ENCODE peak calls at places on chromosomes 2 and 18, in ten cellular contexts. One of them, this sample, is unnamed.

GRCh38 chr18:68764016-68764415 is 33.9 kb upstream of the CCDC102B start:
- DNase-seq in small intestine: no peak
- DNase-seq in HEK293T: no peak
- DNase-seq in NCI-H345: no peak
- DNase-seq in amygdala: no peak
- DNase-seq in body of pancreas: no peak
- DNase-seq in T follicular helper cell: no peak
- DNase-seq in T-helper 2 cell: no peak
- DNase-seq in right cardiac atrium: no peak
- DNase-seq in heart right ventricle: no peak
- DNase-seq in this sample: no peak

GRCh38 chr2:143150287-143150686 is 21.1 kb downstream of the ARHGAP15 start:
- DNase-seq in small intestine: no peak
- DNase-seq in HEK293T: no peak
- DNase-seq in NCI-H345: no peak
- DNase-seq in amygdala: no peak
- DNase-seq in body of pancreas: no peak
- DNase-seq in T follicular helper cell: no peak
- DNase-seq in T-helper 2 cell: no peak
- DNase-seq in right cardiac atrium: no peak
- DNase-seq in heart right ventricle: no peak
- DNase-seq in this sample: no peak

GRCh38 chr2:157627594-157628281 is 926 bp downstream of the ACVR1C start:
- DNase-seq in small intestine: peak; percentile 70
- DNase-seq in HEK293T: peak; percentile 4
- DNase-seq in NCI-H345: no peak
- DNase-seq in amygdala: no peak
- DNase-seq in body of pancreas: peak; percentile 30
- DNase-seq in T follicular helper cell: peak; percentile 18
- DNase-seq in T-helper 2 cell: no peak
- DNase-seq in right cardiac atrium: no peak
- DNase-seq in heart right ventricle: no peak
- DNase-seq in this sample: no peak

GRCh38 chr2:239329972-239330572 is 70.7 kb downstream of the HDAC4 start:
- DNase-seq in small intestine: no peak
- DNase-seq in HEK293T: no peak
- DNase-seq in NCI-H345: no peak
- DNase-seq in amygdala: no peak
- DNase-seq in body of pancreas: peak; percentile 53
- DNase-seq in T follicular helper cell: no peak
- DNase-seq in T-helper 2 cell: no peak
- DNase-seq in right cardiac atrium: peak; percentile 73
- DNase-seq in heart right ventricle: no peak
- DNase-seq in this sample: no peak

GRCh38 chr18:11520536-11520935 is 88.9 kb upstream of the SLC35G4 start:
- DNase-seq in small intestine: no peak
- DNase-seq in HEK293T: no peak
- DNase-seq in NCI-H345: no peak
- DNase-seq in amygdala: no peak
- DNase-seq in body of pancreas: no peak
- DNase-seq in T follicular helper cell: no peak
- DNase-seq in T-helper 2 cell: no peak
- DNase-seq in right cardiac atrium: no peak
- DNase-seq in heart right ventricle: no peak
- DNase-seq in this sample: no peak

GRCh38 chr2:40341198-40341597 is 110.7 kb downstream of the SLC8A1 start:
- DNase-seq in small intestine: no peak
- DNase-seq in HEK293T: no peak
- DNase-seq in NCI-H345: no peak
- DNase-seq in amygdala: no peak
- DNase-seq in body of pancreas: no peak
- DNase-seq in T follicular helper cell: no peak
- DNase-seq in T-helper 2 cell: no peak
- DNase-seq in right cardiac atrium: no peak
- DNase-seq in heart right ventricle: no peak
- DNase-seq in this sample: no peak

GRCh38 chr18:67705748-67706147 is 189.2 kb upstream of the DSEL start:
- DNase-seq in small intestine: no peak
- DNase-seq in HEK293T: no peak
- DNase-seq in NCI-H345: no peak
- DNase-seq in amygdala: no peak
- DNase-seq in body of pancreas: no peak
- DNase-seq in T follicular helper cell: no peak
- DNase-seq in T-helper 2 cell: no peak
- DNase-seq in right cardiac atrium: no peak
- DNase-seq in heart right ventricle: no peak
- DNase-seq in this sample: no peak

GRCh38 chr2:98912957-98913915 is 22.8 kb downstream of the CRACDL start:
- DNase-seq in small intestine: no peak
- DNase-seq in HEK293T: no peak
- DNase-seq in NCI-H345: no peak
- DNase-seq in amygdala: no peak
- DNase-seq in body of pancreas: no peak
- DNase-seq in T follicular helper cell: no peak
- DNase-seq in T-helper 2 cell: no peak
- DNase-seq in right cardiac atrium: no peak
- DNase-seq in heart right ventricle: no peak
- DNase-seq in this sample: no peak

GRCh38 chr18:39909706-39910105 is 2045.3 kb upstream of the PIK3C3 start:
- DNase-seq in small intestine: no peak
- DNase-seq in HEK293T: no peak
- DNase-seq in NCI-H345: no peak
- DNase-seq in amygdala: no peak
- DNase-seq in body of pancreas: no peak
- DNase-seq in T follicular helper cell: no peak
- DNase-seq in T-helper 2 cell: no peak
- DNase-seq in right cardiac atrium: no peak
- DNase-seq in heart right ventricle: no peak
- DNase-seq in this sample: no peak

GRCh38 chr2:174868916-174869315 is 104.6 kb upstream of the CHRNA1 start:
- DNase-seq in small intestine: peak; percentile 37
- DNase-seq in HEK293T: no peak
- DNase-seq in NCI-H345: peak; percentile 64
- DNase-seq in amygdala: no peak
- DNase-seq in body of pancreas: no peak
- DNase-seq in T follicular helper cell: no peak
- DNase-seq in T-helper 2 cell: no peak
- DNase-seq in right cardiac atrium: no peak
- DNase-seq in heart right ventricle: no peak
- DNase-seq in this sample: no peak

GRCh38 chr2:240596491-240596931 is 10.0 kb downstream of the CAPN10 start:
- DNase-seq in small intestine: no peak
- DNase-seq in HEK293T: no peak
- DNase-seq in NCI-H345: no peak
- DNase-seq in amygdala: peak; percentile 61
- DNase-seq in body of pancreas: no peak
- DNase-seq in T follicular helper cell: no peak
- DNase-seq in T-helper 2 cell: no peak
- DNase-seq in right cardiac atrium: peak; percentile 89
- DNase-seq in heart right ventricle: peak; percentile 83
- DNase-seq in this sample: no peak

GRCh38 chr2:223591596-223591995 is 10.6 kb downstream of the SCG2 start:
- DNase-seq in small intestine: no peak
- DNase-seq in HEK293T: no peak
- DNase-seq in NCI-H345: peak; percentile 78
- DNase-seq in amygdala: no peak
- DNase-seq in body of pancreas: no peak
- DNase-seq in T follicular helper cell: no peak
- DNase-seq in T-helper 2 cell: no peak
- DNase-seq in right cardiac atrium: no peak
- DNase-seq in heart right ventricle: no peak
- DNase-seq in this sample: no peak

GRCh38 chr2:98165516-98166071 is 78.6 kb downstream of the VWA3B start:
- DNase-seq in small intestine: no peak
- DNase-seq in HEK293T: no peak
- DNase-seq in NCI-H345: no peak
- DNase-seq in amygdala: no peak
- DNase-seq in body of pancreas: no peak
- DNase-seq in T follicular helper cell: no peak
- DNase-seq in T-helper 2 cell: no peak
- DNase-seq in right cardiac atrium: no peak
- DNase-seq in heart right ventricle: no peak
- DNase-seq in this sample: no peak

GRCh38 chr2:10909050-10909995 is 2.4 kb upstream of the KCNF1 start:
- DNase-seq in small intestine: peak; percentile 10
- DNase-seq in HEK293T: peak; percentile 67
- DNase-seq in NCI-H345: peak; percentile 60
- DNase-seq in amygdala: no peak
- DNase-seq in body of pancreas: no peak
- DNase-seq in T follicular helper cell: no peak
- DNase-seq in T-helper 2 cell: no peak
- DNase-seq in right cardiac atrium: no peak
- DNase-seq in heart right ventricle: no peak
- DNase-seq in this sample: no peak

GRCh38 chr2:172420096-172420671 is 7.2 kb upstream of the ITGA6 start:
- DNase-seq in small intestine: no peak
- DNase-seq in HEK293T: no peak
- DNase-seq in NCI-H345: no peak
- DNase-seq in amygdala: no peak
- DNase-seq in body of pancreas: no peak
- DNase-seq in T follicular helper cell: no peak
- DNase-seq in T-helper 2 cell: no peak
- DNase-seq in right cardiac atrium: no peak
- DNase-seq in heart right ventricle: no peak
- DNase-seq in this sample: no peak

GRCh38 chr2:230202430-230203109 is 17.2 kb downstream of the SP110 start:
- DNase-seq in small intestine: no peak
- DNase-seq in HEK293T: no peak
- DNase-seq in NCI-H345: no peak
- DNase-seq in amygdala: no peak
- DNase-seq in body of pancreas: no peak
- DNase-seq in T follicular helper cell: no peak
- DNase-seq in T-helper 2 cell: no peak
- DNase-seq in right cardiac atrium: no peak
- DNase-seq in heart right ventricle: no peak
- DNase-seq in this sample: no peak

GRCh38 chr2:1234731-1235308 is 178.4 kb upstream of the TPO start:
- DNase-seq in small intestine: no peak
- DNase-seq in HEK293T: no peak
- DNase-seq in NCI-H345: no peak
- DNase-seq in amygdala: no peak
- DNase-seq in body of pancreas: no peak
- DNase-seq in T follicular helper cell: no peak
- DNase-seq in T-helper 2 cell: no peak
- DNase-seq in right cardiac atrium: no peak
- DNase-seq in heart right ventricle: no peak
- DNase-seq in this sample: no peak

GRCh38 chr18:10739152-10739551 is 213.3 kb downstream of the NAPG start:
- DNase-seq in small intestine: no peak
- DNase-seq in HEK293T: no peak
- DNase-seq in NCI-H345: no peak
- DNase-seq in amygdala: no peak
- DNase-seq in body of pancreas: no peak
- DNase-seq in T follicular helper cell: no peak
- DNase-seq in T-helper 2 cell: no peak
- DNase-seq in right cardiac atrium: no peak
- DNase-seq in heart right ventricle: no peak
- DNase-seq in this sample: no peak

GRCh38 chr2:146634256-146635068 is 1210.4 kb upstream of the ACVR2A start:
- DNase-seq in small intestine: no peak
- DNase-seq in HEK293T: no peak
- DNase-seq in NCI-H345: no peak
- DNase-seq in amygdala: no peak
- DNase-seq in body of pancreas: no peak
- DNase-seq in T follicular helper cell: no peak
- DNase-seq in T-helper 2 cell: no peak
- DNase-seq in right cardiac atrium: no peak
- DNase-seq in heart right ventricle: no peak
- DNase-seq in this sample: no peak

GRCh38 chr2:199951023-199951422 is 4.3 kb downstream of the TYW5 start:
- DNase-seq in small intestine: no peak
- DNase-seq in HEK293T: no peak
- DNase-seq in NCI-H345: no peak
- DNase-seq in amygdala: no peak
- DNase-seq in body of pancreas: no peak
- DNase-seq in T follicular helper cell: no peak
- DNase-seq in T-helper 2 cell: no peak
- DNase-seq in right cardiac atrium: no peak
- DNase-seq in heart right ventricle: no peak
- DNase-seq in this sample: no peak

GRCh38 chr2:105377871-105378270 is 21.0 kb downstream of the FHL2 start:
- DNase-seq in small intestine: no peak
- DNase-seq in HEK293T: no peak
- DNase-seq in NCI-H345: no peak
- DNase-seq in amygdala: no peak
- DNase-seq in body of pancreas: no peak
- DNase-seq in T follicular helper cell: no peak
- DNase-seq in T-helper 2 cell: no peak
- DNase-seq in right cardiac atrium: no peak
- DNase-seq in heart right ventricle: no peak
- DNase-seq in this sample: no peak

GRCh38 chr2:3651686-3652516 is 6.1 kb upstream of the ALLC start:
- DNase-seq in small intestine: peak; percentile 17
- DNase-seq in HEK293T: no peak
- DNase-seq in NCI-H345: peak; percentile 98
- DNase-seq in amygdala: peak; percentile 67
- DNase-seq in body of pancreas: peak; percentile 43
- DNase-seq in T follicular helper cell: peak; percentile 52
- DNase-seq in T-helper 2 cell: no peak
- DNase-seq in right cardiac atrium: peak; percentile 80
- DNase-seq in heart right ventricle: peak; percentile 39
- DNase-seq in this sample: peak; percentile 38

GRCh38 chr2:176084629-176085119 is 912 bp upstream of the EVX2 start:
- DNase-seq in small intestine: no peak
- DNase-seq in HEK293T: no peak
- DNase-seq in NCI-H345: peak; percentile 10
- DNase-seq in amygdala: no peak
- DNase-seq in body of pancreas: no peak
- DNase-seq in T follicular helper cell: no peak
- DNase-seq in T-helper 2 cell: no peak
- DNase-seq in right cardiac atrium: no peak
- DNase-seq in heart right ventricle: no peak
- DNase-seq in this sample: no peak

GRCh38 chr2:70777450-70777849 is 9.4 kb upstream of the ADD2 start:
- DNase-seq in small intestine: no peak
- DNase-seq in HEK293T: no peak
- DNase-seq in NCI-H345: no peak
- DNase-seq in amygdala: no peak
- DNase-seq in body of pancreas: no peak
- DNase-seq in T follicular helper cell: no peak
- DNase-seq in T-helper 2 cell: no peak
- DNase-seq in right cardiac atrium: no peak
- DNase-seq in heart right ventricle: no peak
- DNase-seq in this sample: no peak

GRCh38 chr2:217553202-217553601 is 449.6 kb downstream of the TNS1 start:
- DNase-seq in small intestine: no peak
- DNase-seq in HEK293T: no peak
- DNase-seq in NCI-H345: no peak
- DNase-seq in amygdala: no peak
- DNase-seq in body of pancreas: no peak
- DNase-seq in T follicular helper cell: no peak
- DNase-seq in T-helper 2 cell: no peak
- DNase-seq in right cardiac atrium: no peak
- DNase-seq in heart right ventricle: no peak
- DNase-seq in this sample: no peak

This sample was measured in natural killer cell.